ENCODE peak calls at places on chromosomes 7 and 10, in five cellular contexts. One of them, this sample, is unnamed.

GRCh38 chr10:103204353-103205255 is 11.5 kb upstream of the NT5C2 start:
- DNase-seq in fibroblast of mammary gland: no peak
- DNase-seq in COR-L47: peak
- DNase-seq in activated T-cell treated with anti-CD3 and anti-CD28 coated beads, Interleukin-2, amount 50 U/mL, for 1 hour: no peak
- DNase-seq in glutamatergic neuron: peak
- DNase-seq in this sample: no peak

GRCh38 chr7:106731637-106732036 is 70.7 kb upstream of the CCDC71L start:
- DNase-seq in fibroblast of mammary gland: no peak
- DNase-seq in COR-L47: peak
- DNase-seq in activated T-cell treated with anti-CD3 and anti-CD28 coated beads, Interleukin-2, amount 50 U/mL, for 1 hour: no peak
- DNase-seq in glutamatergic neuron: no peak
- DNase-seq in this sample: peak

GRCh38 chr7:91251877-91252276 is 12.4 kb upstream of the FZD1 start:
- DNase-seq in fibroblast of mammary gland: peak
- DNase-seq in COR-L47: no peak
- DNase-seq in activated T-cell treated with anti-CD3 and anti-CD28 coated beads, Interleukin-2, amount 50 U/mL, for 1 hour: no peak
- DNase-seq in glutamatergic neuron: no peak
- DNase-seq in this sample: no peak

GRCh38 chr10:66180651-66181318 is 745.1 kb upstream of the LRRTM3 start:
- DNase-seq in fibroblast of mammary gland: peak
- DNase-seq in COR-L47: peak
- DNase-seq in activated T-cell treated with anti-CD3 and anti-CD28 coated beads, Interleukin-2, amount 50 U/mL, for 1 hour: no peak
- DNase-seq in glutamatergic neuron: no peak
- DNase-seq in this sample: peak

GRCh38 chr10:97939446-97939990 is 89.9 kb downstream of the GOLGA7B start:
- DNase-seq in fibroblast of mammary gland: no peak
- DNase-seq in COR-L47: no peak
- DNase-seq in activated T-cell treated with anti-CD3 and anti-CD28 coated beads, Interleukin-2, amount 50 U/mL, for 1 hour: no peak
- DNase-seq in glutamatergic neuron: no peak
- DNase-seq in this sample: no peak

GRCh38 chr7:127831312-127832212 is 179.6 kb downstream of the SND1 start:
- DNase-seq in fibroblast of mammary gland: no peak
- DNase-seq in COR-L47: no peak
- DNase-seq in activated T-cell treated with anti-CD3 and anti-CD28 coated beads, Interleukin-2, amount 50 U/mL, for 1 hour: no peak
- DNase-seq in glutamatergic neuron: no peak
- DNase-seq in this sample: no peak

GRCh38 chr10:85613391-85613790 is 753.2 kb downstream of the GRID1 start:
- DNase-seq in fibroblast of mammary gland: no peak
- DNase-seq in COR-L47: no peak
- DNase-seq in activated T-cell treated with anti-CD3 and anti-CD28 coated beads, Interleukin-2, amount 50 U/mL, for 1 hour: no peak
- DNase-seq in glutamatergic neuron: no peak
- DNase-seq in this sample: no peak

GRCh38 chr7:98399903-98400537 is 870 bp downstream of the BAIAP2L1 start:
- DNase-seq in fibroblast of mammary gland: no peak
- DNase-seq in COR-L47: no peak
- DNase-seq in activated T-cell treated with anti-CD3 and anti-CD28 coated beads, Interleukin-2, amount 50 U/mL, for 1 hour: no peak
- DNase-seq in glutamatergic neuron: no peak
- DNase-seq in this sample: no peak

GRCh38 chr7:10588084-10588483 is 385.6 kb upstream of the PHF14 start:
- DNase-seq in fibroblast of mammary gland: no peak
- DNase-seq in COR-L47: no peak
- DNase-seq in activated T-cell treated with anti-CD3 and anti-CD28 coated beads, Interleukin-2, amount 50 U/mL, for 1 hour: no peak
- DNase-seq in glutamatergic neuron: no peak
- DNase-seq in this sample: no peak

GRCh38 chr10:49609283-49610014 is 661 bp upstream of the SLC18A3 start:
- DNase-seq in fibroblast of mammary gland: no peak
- DNase-seq in COR-L47: no peak
- DNase-seq in activated T-cell treated with anti-CD3 and anti-CD28 coated beads, Interleukin-2, amount 50 U/mL, for 1 hour: no peak
- DNase-seq in glutamatergic neuron: peak
- DNase-seq in this sample: no peak

GRCh38 chr10:129038490-129039011 is 428.5 kb upstream of the MGMT start:
- DNase-seq in fibroblast of mammary gland: no peak
- DNase-seq in COR-L47: no peak
- DNase-seq in activated T-cell treated with anti-CD3 and anti-CD28 coated beads, Interleukin-2, amount 50 U/mL, for 1 hour: no peak
- DNase-seq in glutamatergic neuron: no peak
- DNase-seq in this sample: no peak

This sample was measured in AG09309.